ENCODE peak calls at places on chromosomes 13 and 19, in seven cellular contexts. B is GM12865, K is hepatocyte, M is cardiac muscle cell, S is retinal pigment epithelial cell, V is body of pancreas, O is heart left ventricle. U is an unnamed sample.
A peak's percentile ranks its signal among the peaks of the same experiment; 100 is the strongest.

GRCh38 chr19:54207908-54208783 is 7.5 kb downstream of the RPS9 start:
- DNase-seq in B (peak; percentile 82), K (peak; percentile 79), M (peak; percentile 100), S (no peak), V (peak; percentile 72), O (peak; percentile 80), U (peak; percentile 72)

GRCh38 chr19:7665076-7665475 is 3.8 kb upstream of the RETN start:
- DNase-seq in B (no peak), K (no peak), M (peak; percentile 88), S (peak; percentile 43), V (no peak), O (no peak), U (no peak)

GRCh38 chr13:35765941-35766340 is 289.5 kb upstream of the MAB21L1 start:
- DNase-seq in B (no peak), K (no peak), M (no peak), S (no peak), V (no peak), O (no peak), U (no peak)

GRCh38 chr13:65600702-65601101 is 1629.4 kb downstream of the PCDH9 start:
- DNase-seq in B (no peak), K (no peak), M (peak; percentile 41), S (no peak), V (no peak), O (no peak), U (no peak)

GRCh38 chr19:43784981-43785808 is 4.4 kb upstream of the KCNN4 start:
- DNase-seq in B (peak; percentile 88), K (peak; percentile 82), M (peak; percentile 72), S (no peak), V (no peak), O (peak; percentile 50), U (peak; percentile 65)

GRCh38 chr13:47603365-47603764 is 397.7 kb downstream of the SUCLA2 start:
- DNase-seq in B (no peak), K (no peak), M (no peak), S (no peak), V (no peak), O (no peak), U (no peak)

GRCh38 chr13:102089177-102089576 is 312.7 kb downstream of the FGF14 start:
- DNase-seq in B (no peak), K (peak; percentile 7), M (no peak), S (no peak), V (no peak), O (no peak), U (no peak)

GRCh38 chr13:85631801-85632200 is 167.4 kb downstream of the SLITRK6 start:
- DNase-seq in B (no peak), K (no peak), M (no peak), S (no peak), V (no peak), O (no peak), U (no peak)

GRCh38 chr13:110877737-110878136 is 37.1 kb downstream of the ANKRD10 start:
- DNase-seq in B (no peak), K (no peak), M (no peak), S (no peak), V (no peak), O (no peak), U (no peak)

GRCh38 chr13:85985791-85986190 is 186.6 kb upstream of the SLITRK6 start:
- DNase-seq in B (no peak), K (no peak), M (peak; percentile 10), S (no peak), V (no peak), O (no peak), U (no peak)

GRCh38 chr13:48320906-48321510 is 17.5 kb downstream of the RB1 start:
- DNase-seq in B (no peak), K (no peak), M (no peak), S (no peak), V (no peak), O (no peak), U (no peak)

GRCh38 chr19:277581-278165 is 13.5 kb downstream of the PLPP2 start:
- DNase-seq in B (no peak), K (peak; percentile 66), M (peak; percentile 63), S (no peak), V (no peak), O (no peak), U (no peak)

GRCh38 chr19:1324792-1325567 is 39.3 kb downstream of the EFNA2 start:
- DNase-seq in B (no peak), K (no peak), M (peak; percentile 84), S (peak; percentile 26), V (peak; percentile 36), O (peak; percentile 67), U (no peak)

GRCh38 chr13:60326273-60326672 is 70.7 kb upstream of the TDRD3 start:
- DNase-seq in B (no peak), K (no peak), M (no peak), S (no peak), V (no peak), O (no peak), U (no peak)

GRCh38 chr19:53881482-53882390 is at the start of gene PRKCG:
- DNase-seq in B (no peak), K (peak; percentile 82), M (no peak), S (no peak), V (peak; percentile 51), O (peak; percentile 42), U (no peak)

GRCh38 chr13:111630411-111630810 is 310.0 kb downstream of the TEX29 start:
- DNase-seq in B (no peak), K (no peak), M (no peak), S (no peak), V (no peak), O (no peak), U (no peak)

GRCh38 chr19:56538761-56539263 is at the start of gene ZFP28:
- DNase-seq in B (no peak), K (no peak), M (no peak), S (no peak), V (peak; percentile 76), O (peak; percentile 92), U (no peak)

GRCh38 chr13:109883181-109884180 is 97.1 kb upstream of the IRS2 start:
- DNase-seq in B (no peak), K (no peak), M (no peak), S (no peak), V (no peak), O (peak; percentile 44), U (no peak)

GRCh38 chr13:102847272-102848234 is 1.7 kb downstream of the ERCC5 start:
- DNase-seq in B (peak; percentile 56), K (peak; percentile 40), M (peak; percentile 60), S (no peak), V (no peak), O (no peak), U (no peak)

DNA sequence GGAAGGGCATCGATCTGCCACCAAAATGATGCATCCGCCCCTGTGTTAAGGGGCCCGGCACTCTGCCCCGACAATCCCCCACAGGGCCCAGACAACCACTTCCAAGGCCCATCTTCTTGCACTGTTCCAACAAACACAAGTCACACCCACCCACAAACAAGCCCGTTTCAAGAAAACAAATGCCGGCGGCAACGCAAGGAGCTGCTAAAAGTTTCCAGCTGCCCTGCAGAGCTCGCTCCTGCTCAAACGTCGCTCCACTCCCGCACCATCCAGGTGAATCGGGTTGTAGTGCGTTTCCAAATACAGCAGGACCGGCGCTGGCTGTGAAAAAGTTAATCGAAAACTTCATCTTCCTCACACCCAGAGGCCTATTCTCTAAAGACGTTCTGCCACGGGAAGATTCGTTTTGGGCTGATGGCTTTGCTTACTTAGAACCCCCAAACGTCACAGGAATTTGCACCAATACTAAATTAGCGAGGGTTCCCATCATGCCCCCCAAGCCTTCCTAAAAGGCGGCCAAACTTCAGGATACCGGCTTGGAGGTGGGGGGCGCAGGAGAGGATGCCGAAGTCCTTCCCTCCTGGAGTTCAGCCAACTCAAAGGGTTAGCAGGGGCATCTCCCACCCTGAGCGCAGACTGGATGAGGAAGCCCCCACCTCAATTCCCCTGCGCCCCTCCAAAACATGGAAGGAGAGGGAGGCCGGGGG is 107.4 kb upstream of the DOCK9 start:
- DNase-seq in B (no peak), K (peak; percentile 17), M (no peak), S (no peak), V (no peak), O (no peak), U (no peak)
- H3K4me3 ChIP-seq in B (no peak overlapping the region), K (peak overlapping the region; percentile 76), M (peak overlapping the region; percentile 56), S (peak overlapping the region; percentile 58), V (peak overlapping the region; percentile 68), O (peak overlapping the region; percentile 75), U (peak overlapping the region; percentile 35)

DNA sequence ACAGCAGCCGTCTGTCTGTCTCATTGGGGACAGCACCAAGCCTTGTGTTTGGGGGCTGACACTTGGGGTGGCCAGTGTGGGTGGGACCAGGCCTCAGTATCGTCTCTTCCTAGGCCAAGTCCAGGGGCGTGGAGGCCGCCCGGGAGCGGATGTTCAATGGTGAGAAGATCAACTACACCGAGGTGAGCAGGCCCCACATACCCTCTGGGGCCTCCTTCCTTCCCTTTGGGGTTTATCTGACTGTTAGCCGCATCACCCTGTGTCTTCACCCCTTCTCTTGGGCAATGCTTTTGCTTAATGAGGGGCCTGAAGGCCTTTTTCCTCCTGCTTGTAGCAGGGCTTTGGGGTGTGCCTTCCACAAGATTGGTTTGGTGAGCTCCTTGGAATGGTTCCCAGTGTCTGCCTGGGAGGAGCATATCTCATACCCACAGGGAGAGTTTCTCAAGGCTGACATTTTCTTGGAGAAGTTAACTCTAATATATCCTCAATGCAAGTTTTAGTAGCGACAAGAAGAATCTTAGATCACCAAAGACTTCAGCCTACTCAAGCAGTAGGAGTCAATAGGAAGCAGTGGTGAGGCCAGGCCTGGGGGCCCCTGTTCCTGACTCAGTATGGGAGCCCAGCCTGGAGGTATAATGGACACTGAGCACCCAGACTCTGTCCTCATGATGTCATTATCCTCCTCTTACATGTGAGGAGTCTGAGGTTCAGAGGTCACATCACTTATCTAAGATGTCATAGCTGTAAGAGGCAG is 1.9 kb downstream of the GPI start:
- DNase-seq in B (no peak), K (peak; percentile 43), M (peak; percentile 93), S (no peak), V (no peak), O (no peak), U (no peak)
- TF ChIP-seq CTCF in B (no peak), K (no peak), M (no peak), S (no peak), V (no peak), O (no peak), U (no peak)

DNA sequence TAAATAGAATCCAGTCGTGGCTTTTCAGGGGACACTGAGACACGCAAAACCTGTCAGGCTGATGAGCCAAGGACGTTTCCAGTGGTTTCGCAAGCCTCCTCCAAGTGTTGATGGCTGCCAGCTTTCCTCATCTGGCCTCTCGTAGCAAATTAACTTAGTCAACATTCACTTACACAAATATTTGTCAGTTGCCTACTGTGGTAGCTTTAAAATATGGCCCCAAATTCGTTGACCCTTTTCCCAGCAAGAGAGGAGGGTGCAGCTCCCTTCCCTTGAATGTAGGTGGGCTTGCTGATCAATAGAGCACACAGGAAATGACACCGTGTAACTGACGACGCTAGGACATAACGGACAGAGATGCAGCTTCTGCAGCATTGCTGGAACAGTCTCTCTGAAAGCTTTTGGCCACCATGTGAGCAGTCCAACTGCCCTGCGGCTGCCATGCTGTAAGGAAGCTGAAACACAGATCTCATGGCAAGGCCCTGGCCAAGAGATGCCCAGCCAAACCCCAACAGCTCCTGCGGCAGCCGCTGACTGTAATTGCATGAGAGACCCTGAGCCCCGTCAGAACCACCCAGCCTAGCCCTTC is 5.5 kb upstream of the RANBP3 start:
- DNase-seq in B (no peak), K (no peak), M (peak; percentile 65), S (no peak), V (no peak), O (peak; percentile 27), U (no peak)
- H3K4me3 ChIP-seq in B (no peak overlapping the region), K (no peak overlapping the region), M (no peak overlapping the region), S (no peak overlapping the region), V (no peak overlapping the region), O (no peak overlapping the region), U (no peak overlapping the region)

DNA sequence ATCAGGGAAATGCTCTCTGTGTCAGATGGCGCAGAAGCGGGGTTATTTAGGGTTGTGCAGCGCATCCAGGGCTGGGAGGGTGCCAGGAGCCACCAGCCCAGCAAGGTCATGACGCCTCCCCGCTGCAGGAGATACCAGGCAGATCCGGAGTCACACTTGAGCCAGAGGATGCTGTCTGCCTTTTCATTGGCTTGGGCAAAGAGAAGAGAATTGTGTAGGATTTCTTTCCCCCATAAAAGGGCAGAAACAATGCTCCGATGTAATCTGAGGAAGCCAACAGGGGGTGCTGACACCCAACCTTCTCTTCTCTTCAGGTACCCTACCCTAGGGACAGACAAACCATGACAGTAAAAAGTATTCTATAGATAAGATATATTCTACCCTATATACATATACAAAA is 346.4 kb downstream of the TSHZ3 start:
- DNase-seq in B (no peak), K (no peak), M (no peak), S (no peak), V (no peak), O (no peak), U (no peak)
- TF ChIP-seq CTCF in B (no peak), K (peak; percentile 11), M (no peak), S (no peak), V (no peak), O (no peak), U (no peak)

U was measured in GM12864.